ENCODE peak calls at places on chromosomes 13 and 19, in seven cellular contexts. A is mucosa of descending colon, C is IMR-90, X is fibroblast of lung, T is colonic mucosa, K is GM23338, O is PC-9. M is an unnamed sample. For H3K4me1, the result is how much of the 10 kb centered on the place peaks cover.

GRCh38 chr19:3268326-3268725 is 43.9 kb downstream of the CELF5 start:
- DNase-seq in C (no peak), K (no peak), T (no peak), O (no peak), X (no peak), A (no peak), M (no peak)

GRCh38 chr19:13530720-13531119 is 24.4 kb upstream of the CACNA1A start:
- DNase-seq in A (no peak), K (peak), X (no peak), O (no peak), T (no peak), C (no peak), M (no peak)

GRCh38 chr13:114123876-114124275 is 8.5 kb downstream of the RASA3 start:
- DNase-seq in T (no peak), C (no peak), A (no peak), X (no peak), K (no peak), O (no peak), M (no peak)

GRCh38 chr13:29059837-29060236 is 239.7 kb downstream of the MTUS2 start:
- DNase-seq in K (no peak), T (no peak), O (no peak), C (no peak), X (no peak), A (no peak), M (no peak)

GRCh38 chr13:107574517-107575215 is 640.7 kb downstream of the LIG4 start:
- DNase-seq in X (peak), K (peak), C (peak), A (no peak), T (no peak), O (peak), M (no peak)

GRCh38 chr19:932647-933552 is 7.1 kb downstream of the ARID3A start:
- DNase-seq in C (peak), T (peak), X (peak), A (peak), K (peak), O (no peak), M (peak)

GRCh38 chr19:15393963-15394362 is 14.4 kb upstream of the AKAP8 start:
- DNase-seq in X (peak), C (peak), A (no peak), T (no peak), K (no peak), O (no peak), M (no peak)

GRCh38 chr19:45251452-45252354 is 632 bp downstream of the MARK4 start:
- DNase-seq in O (no peak), K (peak), A (peak), X (peak), T (no peak), C (no peak), M (no peak)

GRCh38 chr13:106118996-106119395 is 416.5 kb downstream of the EFNB2 start:
- DNase-seq in T (no peak), X (no peak), A (no peak), O (no peak), K (no peak), C (no peak), M (no peak)

GRCh38 chr19:41014643-41015042 is 23.6 kb downstream of the CYP2B6 start:
- DNase-seq in A (no peak), T (no peak), X (no peak), C (no peak), K (no peak), O (no peak), M (no peak)

GRCh38 chr19:45428385-45429231 is 4.9 kb upstream of the ERCC1 start:
- DNase-seq in X (peak), A (no peak), T (no peak), K (peak), O (no peak), C (peak), M (peak)

GRCh38 chr19:32231020-32231419 is 114.4 kb upstream of the ZNF507 start:
- DNase-seq in C (no peak), O (no peak), T (no peak), K (no peak), X (no peak), A (no peak), M (no peak)

GRCh38 chr19:51799311-51799997 is 4.5 kb downstream of the FPR3 start:
- DNase-seq in C (peak), O (peak), A (peak), K (no peak), X (peak), T (peak), M (peak)

GRCh38 chr19:55472463-55472862 is 4.0 kb upstream of the ZNF628 start:
- DNase-seq in X (peak), A (no peak), K (no peak), T (no peak), C (peak), O (peak), M (no peak)

GRCh38 chr19:42199440-42200115 is 17.9 kb downstream of the DEDD2 start:
- DNase-seq in A (peak), C (no peak), X (no peak), O (no peak), T (no peak), K (peak), M (peak)

GRCh38 chr19:14118165-14119051 is 846 bp upstream of the PRKACA start:
- DNase-seq in A (peak), C (peak), T (peak), X (peak), O (no peak), K (peak), M (peak)

GRCh38 chr19:2495130-2495641 is 19.3 kb downstream of the GADD45B start:
- DNase-seq in O (peak), A (peak), X (peak), C (peak), T (peak), K (no peak), M (peak)

GRCh38 chr13:45242524-45242923 is 41.7 kb upstream of the KCTD4 start:
- DNase-seq in K (no peak), O (no peak), A (no peak), X (no peak), C (no peak), T (no peak), M (no peak)

GRCh38 chr13:45243072-45243471 is 42.2 kb upstream of the KCTD4 start:
- DNase-seq in T (peak), K (no peak), X (no peak), A (peak), O (no peak), C (no peak), M (peak)

GRCh38 chr13:45242070-45242469 is 41.2 kb upstream of the KCTD4 start:
- DNase-seq in K (no peak), O (no peak), X (peak), C (peak), T (no peak), A (no peak), M (no peak)

DNA sequence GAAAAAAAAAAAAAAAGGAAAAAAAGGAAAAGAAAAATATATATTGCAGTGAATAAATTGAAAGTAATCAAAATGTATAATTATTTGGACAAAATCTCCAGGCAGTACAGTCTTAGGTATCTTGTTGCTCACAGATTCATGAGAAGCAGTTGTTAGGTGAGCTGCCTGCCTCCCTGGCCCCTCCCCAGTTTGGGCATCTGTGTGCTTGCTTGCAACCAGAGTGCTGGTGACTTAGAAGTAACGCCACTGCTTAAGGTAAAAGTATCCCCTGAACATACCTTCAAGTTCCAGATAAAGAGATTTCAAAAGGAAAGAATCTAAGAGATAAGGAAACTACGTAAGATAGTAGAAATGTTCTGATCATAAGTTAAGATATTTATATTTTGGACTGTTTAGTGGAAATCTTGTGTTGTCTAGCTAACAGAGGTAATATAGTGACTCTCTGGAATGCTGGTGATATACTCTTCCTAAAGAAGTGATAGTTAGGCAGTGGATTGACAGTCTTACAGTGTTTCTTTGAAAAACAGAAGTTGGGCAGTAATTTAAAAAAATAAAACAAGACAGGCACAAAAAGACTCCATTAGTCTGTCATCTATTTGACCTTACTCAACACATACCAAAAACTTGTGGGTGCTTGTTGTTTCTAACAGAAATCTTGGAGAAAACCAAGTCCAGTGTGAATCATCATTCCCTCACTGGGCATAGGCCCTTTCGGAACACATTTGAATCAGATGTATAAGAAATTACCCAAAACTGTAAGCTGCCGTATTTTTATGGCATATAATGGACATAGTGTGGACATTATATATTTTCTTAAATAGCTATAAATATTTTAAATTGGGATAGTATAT is 38.3 kb upstream of the KCTD4 start:
- DNase-seq in K (no peak), O (no peak), T (no peak), C (peak), X (peak), A (no peak), M (no peak)
- H3K4me3 ChIP-seq in K (no peak), O (no peak), T (no peak), C (no peak), X (no peak), A (no peak), M (no peak)

GRCh38 chr19:50663280-50663790 is 14.1 kb downstream of the C19orf81 start:
- DNase-seq in T (no peak), O (peak), C (no peak), X (no peak), K (no peak), A (no peak), M (no peak)
- TF ChIP-seq CTCF in T (no peak), O (peak), C (peak), X (no peak), K (peak), A (no peak), M (no peak)

DNA sequence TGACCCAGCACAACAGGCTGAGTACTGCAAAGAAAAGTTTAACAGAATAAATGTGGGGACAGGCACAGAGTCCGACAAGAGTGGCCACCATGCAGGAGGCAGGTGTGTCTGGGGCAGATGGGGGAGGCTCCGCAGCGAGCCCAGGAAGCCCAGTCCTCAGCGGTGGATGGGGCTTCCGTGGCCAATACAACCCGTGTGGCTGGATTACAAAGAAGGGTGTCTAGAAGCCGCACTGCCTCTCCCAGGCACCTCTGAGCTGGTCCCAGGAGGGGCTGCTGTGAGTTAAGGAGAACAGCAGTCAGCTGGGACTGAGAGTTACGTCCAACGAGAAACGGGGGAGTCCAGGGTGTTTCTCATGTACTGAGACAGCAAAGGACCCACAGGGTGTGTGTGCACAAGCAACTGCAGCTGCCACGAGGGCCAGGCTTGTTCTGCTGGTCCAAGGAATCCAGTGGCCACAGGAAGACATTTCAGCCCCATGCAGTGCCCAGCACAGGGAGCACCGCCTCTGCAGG is 70.2 kb downstream of the SPACA7 start:
- DNase-seq in T (peak), K (no peak), O (no peak), C (no peak), X (no peak), A (no peak), M (peak)
- H3K4me1 ChIP-seq in T (under half), K (under half), O (under half), C (under half), X (under half), A (under half), M (under half)

GRCh38 chr13:49455016-49455398 is 10.9 kb downstream of the SETDB2 start:
- DNase-seq in K (no peak), C (no peak), O (no peak), T (no peak), A (no peak), X (no peak), M (no peak)
- H3K4me3 ChIP-seq in K (no peak), C (no peak), O (no peak), T (no peak), A (no peak), X (no peak), M (no peak)

GRCh38 chr13:62205273-62205672 is 789.6 kb upstream of the PCDH20 start:
- DNase-seq in K (no peak), X (no peak), A (no peak), O (no peak), C (no peak), T (no peak), M (no peak)
- TF ChIP-seq CTCF in K (no peak), X (no peak), A (no peak), O (no peak), C (no peak), T (no peak), M (no peak)